ENCODE peak calls at places on chromosomes 12 and 14, in seven cellular contexts. C is RWPE2, D is fibroblast of mammary gland, L is spleen, I is left lung, T is transverse colon, P is H1. E is an unnamed sample.

GRCh38 chr12:12398026-12398859 is 41.4 kb downstream of the BORCS5 start:
- DNase-seq in L (no peak), D (peak; percentile 99), C (peak; percentile 65), P (no peak), I (no peak), T (peak; percentile 30), E (no peak)

GRCh38 chr14:99728981-99729451 is 44.9 kb downstream of the CYP46A1 start:
- DNase-seq in D (no peak), P (peak; percentile 37), C (peak; percentile 41), L (peak; percentile 48), I (peak; percentile 28), T (no peak), E (peak; percentile 41)

GRCh38 chr12:87509233-87509820 is 519.9 kb downstream of the C12orf50 start:
- DNase-seq in D (peak; percentile 64), T (no peak), C (no peak), I (no peak), P (no peak), L (no peak), E (no peak)

GRCh38 chr12:56931474-56931978 is 2.7 kb downstream of the SDR9C7 start:
- DNase-seq in P (peak; percentile 46), D (peak; percentile 53), I (no peak), L (no peak), C (no peak), T (no peak), E (no peak)

GRCh38 chr12:52195065-52195730 is 3.4 kb upstream of the KRT80 start:
- DNase-seq in L (no peak), C (no peak), P (no peak), I (no peak), D (no peak), T (no peak), E (no peak)

GRCh38 chr14:95696741-95697140 is 10.5 kb downstream of the TCL1B start:
- DNase-seq in T (no peak), C (no peak), D (no peak), I (no peak), L (no peak), P (peak; percentile 33), E (no peak)

GRCh38 chr12:131980263-131980662 is 30.5 kb downstream of the EP400 start:
- DNase-seq in T (no peak), P (no peak), C (no peak), D (peak; percentile 43), I (no peak), L (no peak), E (no peak)

GRCh38 chr12:46401703-46402102 is 29.1 kb upstream of the SLC38A2 start:
- DNase-seq in L (no peak), C (no peak), D (peak; percentile 85), I (no peak), T (peak; percentile 41), P (no peak), E (no peak)

GRCh38 chr14:103149351-103149750 is 26.1 kb downstream of the TNFAIP2 start:
- DNase-seq in C (no peak), L (no peak), I (peak; percentile 43), D (no peak), T (no peak), P (no peak), E (no peak)

GRCh38 chr12:24539646-24540045 is 409.3 kb downstream of the BCAT1 start:
- DNase-seq in P (no peak), I (no peak), T (no peak), L (no peak), C (no peak), D (no peak), E (no peak)

GRCh38 chr12:105409881-105410471 is 79.5 kb downstream of the C12orf75 start:
- DNase-seq in P (no peak), D (peak; percentile 20), L (no peak), I (no peak), C (no peak), T (no peak), E (peak; percentile 43)

GRCh38 chr14:19800282-19801117 is 3.1 kb upstream of the OR4N2 start:
- DNase-seq in L (peak; percentile 76), I (peak; percentile 67), D (no peak), P (no peak), T (no peak), C (no peak), E (no peak)

GRCh38 chr12:57764662-57765002 is 2.2 kb downstream of the CYP27B1 start:
- DNase-seq in D (no peak), I (no peak), T (no peak), L (no peak), C (no peak), P (peak; percentile 51), E (no peak)

GRCh38 chr12:120722784-120723183 is 2.8 kb upstream of the ACADS start:
- DNase-seq in T (no peak), C (no peak), P (no peak), I (no peak), D (no peak), L (peak; percentile 9), E (no peak)

GRCh38 chr12:22100952-22101748 is 55.1 kb downstream of the CMAS start:
- DNase-seq in T (peak; percentile 31), D (peak; percentile 82), P (peak; percentile 54), I (no peak), C (no peak), L (no peak), E (no peak)

GRCh38 chr12:5204271-5204670 is 160.6 kb downstream of the KCNA5 start:
- DNase-seq in P (no peak), L (no peak), I (no peak), C (no peak), T (no peak), D (no peak), E (no peak)

GRCh38 chr12:95605087-95605486 is 53.8 kb upstream of the USP44 start:
- DNase-seq in T (no peak), L (no peak), I (no peak), D (peak; percentile 54), P (no peak), C (no peak), E (no peak)

GRCh38 chr12:59389968-59390576 is 205.8 kb upstream of the SLC16A7 start:
- DNase-seq in D (no peak), L (no peak), C (no peak), T (no peak), P (no peak), I (peak; percentile 35), E (no peak)

GRCh38 chr14:100105357-100106169 is 40.3 kb downstream of the EVL start:
- DNase-seq in L (no peak), I (no peak), P (no peak), T (no peak), C (peak; percentile 37), D (no peak), E (no peak)

GRCh38 chr12:68040450-68041075 is 51.3 kb downstream of the IFNG-AS1 start:
- DNase-seq in P (peak; percentile 67), D (peak; percentile 77), L (no peak), T (peak; percentile 63), I (no peak), C (no peak), E (no peak)

GRCh38 chr12:108861878-108862587 is 4.7 kb upstream of the SSH1 start:
- DNase-seq in L (peak; percentile 79), T (no peak), P (no peak), D (no peak), C (no peak), I (no peak), E (peak; percentile 74)

GRCh38 chr12:25775968-25776367 is 182.5 kb upstream of the RASSF8 start:
- DNase-seq in I (no peak), D (peak; percentile 81), L (no peak), C (no peak), P (no peak), T (no peak), E (no peak)

GRCh38 chr14:64113279-64113678 is 180.9 kb downstream of the ESR2 start:
- DNase-seq in P (no peak), I (no peak), C (peak; percentile 77), L (no peak), D (no peak), T (peak; percentile 75), E (no peak)

GRCh38 chr12:116171549-116171948 is 105.9 kb downstream of the MED13L start:
- DNase-seq in P (no peak), C (no peak), T (no peak), I (no peak), L (no peak), D (peak; percentile 19), E (no peak)
- H3K4me3 ChIP-seq in P (no peak overlapping the region), C (no peak overlapping the region), T (no peak overlapping the region), I (no peak overlapping the region), L (no peak overlapping the region), D (no peak overlapping the region), E (no peak overlapping the region)

GRCh38 chr14:70094631-70095030 is 94.1 kb downstream of the SLC8A3 start:
- DNase-seq in I (no peak), L (no peak), C (no peak), T (no peak), P (no peak), D (no peak), E (no peak)

GRCh38 chr14:70096866-70097265 is 91.9 kb downstream of the SLC8A3 start:
- DNase-seq in P (no peak), C (no peak), T (no peak), D (peak; percentile 6), L (no peak), I (no peak), E (no peak)

GRCh38 chr14:70100071-70100470 is 88.7 kb downstream of the SLC8A3 start:
- DNase-seq in P (no peak), C (no peak), D (no peak), L (no peak), T (no peak), I (no peak), E (no peak)

GRCh38 chr14:70098257-70098809 is 90.4 kb downstream of the SLC8A3 start:
- DNase-seq in I (no peak), C (no peak), L (no peak), P (no peak), D (peak; percentile 7), T (no peak), E (no peak)

DNA sequence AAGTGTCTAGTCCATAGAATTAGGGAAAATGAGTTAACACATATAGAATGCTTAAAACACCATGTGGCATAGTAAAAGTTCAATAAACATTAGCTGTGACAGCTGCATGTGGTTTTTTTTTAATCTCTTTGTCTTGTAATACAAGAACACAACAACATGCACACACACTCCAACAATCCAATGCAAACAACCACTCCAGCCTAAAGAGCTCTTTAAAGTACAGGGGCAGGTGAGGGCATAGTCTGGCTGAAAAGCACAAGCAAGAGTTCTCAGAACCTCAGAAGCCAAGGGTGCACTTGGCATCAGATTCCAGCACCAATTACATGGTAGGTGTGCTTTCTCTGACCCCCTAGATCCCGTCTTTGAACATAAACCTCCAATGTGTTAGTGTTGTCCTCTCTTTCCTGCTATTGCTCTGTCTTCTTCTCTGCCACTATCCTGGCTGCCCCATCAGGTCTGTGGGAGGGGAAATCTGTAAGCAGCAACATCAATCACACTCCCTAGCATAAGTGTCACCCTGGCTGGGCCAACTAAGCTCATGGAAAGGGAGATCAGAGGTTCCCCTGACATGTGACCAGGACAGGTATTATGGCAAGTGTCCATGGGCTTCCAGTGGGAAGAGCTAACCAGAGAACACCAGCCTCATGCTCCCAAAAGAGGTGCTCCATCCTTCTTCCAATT is 91.0 kb downstream of the SLC8A3 start:
- DNase-seq in L (no peak), D (no peak), P (no peak), I (no peak), T (no peak), C (no peak), E (no peak)
- H3K4me3 ChIP-seq in L (no peak overlapping the region), D (no peak overlapping the region), P (no peak overlapping the region), I (no peak overlapping the region), T (no peak overlapping the region), C (no peak overlapping the region), E (no peak overlapping the region)

GRCh38 chr12:75483411-75483810 is 2.9 kb downstream of the GLIPR1 start:
- DNase-seq in L (no peak), D (peak; percentile 45), P (no peak), T (no peak), C (no peak), I (no peak), E (no peak)
- H3K4me3 ChIP-seq in L (no peak overlapping the region), D (peak overlapping the region; percentile 83), P (no peak overlapping the region), T (peak overlapping the region; percentile 41), C (no peak overlapping the region), I (peak overlapping the region; percentile 34), E (peak overlapping the region; percentile 48)

GRCh38 chr12:8636581-8636980 is 23.9 kb upstream of the AICDA start:
- DNase-seq in D (no peak), I (no peak), P (no peak), C (no peak), T (no peak), L (no peak), E (no peak)
- H3K4me3 ChIP-seq in D (no peak overlapping the region), I (no peak overlapping the region), P (no peak overlapping the region), C (no peak overlapping the region), T (no peak overlapping the region), L (no peak overlapping the region), E (no peak overlapping the region)